ENCODE peak calls at places on chromosomes 3 and 15, in four cellular contexts. F, C, Q and P are unnamed samples.

GRCh38 chr3:43024183-43024865 is 45.2 kb downstream of the GASK1A start:
- DNase-seq in C (no peak), Q (no peak), F (no peak), P (no peak)

GRCh38 chr3:160566499-160566898 is 1.1 kb upstream of the KPNA4 start:
- DNase-seq in F (no peak), C (no peak), Q (no peak), P (no peak)

GRCh38 chr3:171218069-171218468 is 191.5 kb upstream of the SLC2A2 start:
- DNase-seq in C (no peak), Q (no peak), F (no peak), P (no peak)

GRCh38 chr3:118541791-118542190 is 492.9 kb downstream of the IGSF11 start:
- DNase-seq in F (no peak), Q (no peak), C (no peak), P (no peak)

GRCh38 chr3:60365360-60365759 is 885.9 kb downstream of the FHIT start:
- DNase-seq in Q (no peak), F (peak), C (peak), P (no peak)

GRCh38 chr3:48695113-48695753 is 9.5 kb upstream of the NCKIPSD start:
- DNase-seq in C (no peak), Q (peak), F (no peak), P (no peak)

GRCh38 chr3:141255137-141255536 is 23.5 kb downstream of the PXYLP1 start:
- DNase-seq in Q (no peak), C (no peak), F (no peak), P (no peak)

GRCh38 chr3:11543141-11543947 is 100.4 kb downstream of the VGLL4 start:
- DNase-seq in C (no peak), Q (no peak), F (no peak), P (no peak)

GRCh38 chr15:33551860-33552259 is 241.1 kb downstream of the RYR3 start:
- DNase-seq in C (no peak), F (no peak), Q (no peak), P (no peak)

GRCh38 chr3:145649368-145649887 is 511.6 kb downstream of the PLOD2 start:
- DNase-seq in Q (no peak), C (no peak), F (no peak), P (peak)

GRCh38 chr15:39192376-39192775 is 388.5 kb upstream of the THBS1 start:
- DNase-seq in F (no peak), Q (no peak), C (no peak), P (no peak)

GRCh38 chr3:197801801-197802504 is 10.9 kb downstream of the LRCH3 start:
- DNase-seq in Q (no peak), F (no peak), C (no peak), P (no peak)

GRCh38 chr3:132079150-132079549 is 44.3 kb upstream of the CPNE4 start:
- DNase-seq in F (no peak), C (no peak), Q (no peak), P (no peak)

GRCh38 chr15:50231761-50232160 is 33.8 kb downstream of the HDC start:
- DNase-seq in F (no peak), Q (no peak), C (no peak), P (no peak)

GRCh38 chr3:142904639-142905441 is 16.0 kb upstream of the PCOLCE2 start:
- DNase-seq in C (no peak), F (peak), Q (no peak), P (no peak)